ENCODE peak calls at places on chromosome X, in seven cellular contexts. M is SK-N-SH, U is hepatocyte, I is upper lobe of right lung, X is tibial nerve, R is epithelial cell of esophagus, L is GM06990. K is an unnamed sample.

GRCh38 chrX:51476930-51477329 is 19.5 kb downstream of the NUDT11 start:
- DNase-seq in R (no peak), I (no peak), M (no peak), L (no peak), X (no peak), U (no peak), K (no peak)

GRCh38 chrX:47456080-47456479 is 26.9 kb downstream of the ZNF41 start:
- DNase-seq in R (no peak), I (no peak), L (no peak), U (no peak), X (no peak), M (no peak), K (no peak)

GRCh38 chrX:54659547-54659946 is 129.5 kb downstream of the GNL3L start:
- DNase-seq in M (no peak), I (no peak), L (no peak), R (no peak), X (no peak), U (no peak), K (no peak)

GRCh38 chrX:42797646-42798045 is 19.7 kb upstream of the PPP1R2C start:
- DNase-seq in I (no peak), U (peak; percentile 23), X (no peak), L (no peak), M (no peak), R (peak; percentile 2), K (no peak)

GRCh38 chrX:108165349-108166111 is 74.0 kb downstream of the ATG4A start:
- DNase-seq in I (no peak), M (peak; percentile 19), L (no peak), U (peak; percentile 52), X (no peak), R (peak; percentile 24), K (no peak)

GRCh38 chrX:136041254-136041812 is 56.1 kb downstream of the SLC9A6 start:
- DNase-seq in R (peak; percentile 64), M (no peak), U (no peak), X (no peak), I (no peak), L (no peak), K (no peak)

GRCh38 chrX:147958316-147958715 is 22.8 kb upstream of the FMR1NB start:
- DNase-seq in L (no peak), U (no peak), X (no peak), R (peak; percentile 52), M (no peak), I (no peak), K (no peak)

GRCh38 chrX:2457289-2458133 is 43.3 kb downstream of the DHRSX start:
- DNase-seq in X (no peak), R (no peak), I (no peak), L (no peak), U (no peak), M (no peak), K (no peak)

GRCh38 chrX:112967903-112968302 is 127.3 kb upstream of the AMOT start:
- DNase-seq in U (no peak), R (peak; percentile 84), L (no peak), I (no peak), M (no peak), X (no peak), K (no peak)

GRCh38 chrX:111254896-111255693 is 15.2 kb downstream of the CAPN6 start:
- DNase-seq in U (no peak), R (peak; percentile 30), L (no peak), X (no peak), I (no peak), M (no peak), K (no peak)

GRCh38 chrX:118459494-118459893 is 36.1 kb upstream of the DOCK11 start:
- DNase-seq in U (peak; percentile 24), M (peak; percentile 43), I (no peak), L (no peak), R (peak; percentile 28), X (no peak), K (no peak)

GRCh38 chrX:155148724-155149537 is 67.3 kb upstream of the VBP1 start:
- DNase-seq in X (no peak), I (no peak), L (no peak), R (peak; percentile 20), M (peak; percentile 14), U (no peak), K (no peak)

GRCh38 chrX:26562156-26562555 is 346.2 kb downstream of the MAGEB5 start:
- DNase-seq in U (no peak), R (no peak), L (no peak), X (no peak), M (no peak), I (no peak), K (no peak)

GRCh38 chrX:23898412-23898959 is 9.3 kb downstream of the APOO start:
- DNase-seq in U (no peak), I (no peak), M (no peak), X (no peak), L (no peak), R (peak; percentile 83), K (no peak)

GRCh38 chrX:8864151-8864550 is 63.0 kb upstream of the FAM9A start:
- DNase-seq in U (no peak), L (no peak), I (no peak), M (peak; percentile 16), R (no peak), X (no peak), K (no peak)

GRCh38 chrX:12721042-12721441 is 70.2 kb upstream of the PRPS2 start:
- DNase-seq in U (peak; percentile 15), M (no peak), I (no peak), R (peak; percentile 2), X (no peak), L (no peak), K (no peak)

GRCh38 chrX:150849486-150849885 is 49.0 kb downstream of the CD99L2 start:
- DNase-seq in L (no peak), I (no peak), M (no peak), R (no peak), X (no peak), U (no peak), K (no peak)

GRCh38 chrX:11437642-11438379 is 144.6 kb downstream of the AMELX start:
- DNase-seq in M (no peak), R (peak; percentile 42), X (peak; percentile 20), U (peak; percentile 54), L (no peak), I (peak; percentile 62), K (no peak)

GRCh38 chrX:110561036-110561435 is 202.4 kb downstream of the RTL9 start:
- DNase-seq in L (no peak), I (no peak), M (no peak), R (no peak), U (no peak), X (no peak), K (no peak)

GRCh38 chrX:13051529-13052172 is 7.2 kb upstream of the FAM9C start:
- DNase-seq in U (no peak), R (no peak), M (no peak), I (no peak), L (peak; percentile 56), X (no peak), K (no peak)

GRCh38 chrX:131735127-131735526 is 191.3 kb downstream of the OR13H1 start:
- DNase-seq in U (no peak), L (no peak), I (no peak), R (peak; percentile 3), M (no peak), X (no peak), K (no peak)
- H3K4me3 ChIP-seq in U (no peak overlapping the region), L (peak overlapping the region; percentile 18), I (no peak overlapping the region), R (no peak overlapping the region), M (no peak overlapping the region), X (no peak overlapping the region), K (no peak overlapping the region)

DNA sequence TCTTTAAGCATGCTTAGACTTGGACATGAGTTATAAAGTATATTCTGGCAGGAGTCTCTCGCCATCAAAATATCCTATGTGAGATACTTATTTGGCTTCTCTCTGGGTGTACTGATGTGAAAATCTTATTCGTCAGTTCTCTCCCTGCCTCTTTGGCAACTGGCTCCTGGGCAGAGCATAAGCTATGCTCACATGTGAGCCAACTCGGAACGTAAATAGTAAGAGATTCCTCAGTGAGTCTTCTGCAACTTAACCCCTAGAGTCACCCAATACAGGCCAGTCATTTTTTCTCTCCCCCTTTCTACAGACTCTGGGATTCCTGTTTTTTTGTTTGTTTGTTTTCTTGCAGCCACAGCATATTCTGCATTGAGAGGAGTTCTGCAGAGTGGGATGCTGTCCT is 91.7 kb downstream of the MAGEB17 start:
- DNase-seq in X (no peak), I (no peak), L (no peak), M (no peak), U (peak; percentile 14), R (no peak), K (no peak)
- TF ChIP-seq CTCF in X (no peak), I (no peak), L (no peak), M (no peak), U (no peak), R (no peak), K (no peak)

DNA sequence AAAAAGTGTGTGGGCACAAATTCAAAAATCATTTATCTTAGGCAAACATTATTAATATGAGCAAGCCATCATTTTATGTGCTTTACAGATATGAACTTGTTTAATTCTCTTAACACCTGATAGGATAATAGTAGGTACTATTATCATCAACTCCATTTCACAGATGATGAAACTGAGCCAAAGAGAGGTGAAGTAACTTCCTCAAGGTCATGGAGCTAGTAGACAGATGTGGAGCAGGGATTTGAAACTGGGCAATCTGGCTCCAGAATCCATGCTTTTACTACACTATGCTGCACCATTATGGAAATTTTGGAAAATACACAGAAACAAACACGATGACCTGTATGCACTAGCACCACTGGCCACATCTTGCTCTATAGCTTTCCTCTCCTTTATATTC is 1.0 kb upstream of the PIN4 start:
- DNase-seq in U (no peak), I (no peak), R (no peak), L (no peak), X (no peak), M (peak; percentile 19), K (no peak)
- H3K4me3 ChIP-seq in U (no peak overlapping the region), I (peak overlapping the region; percentile 72), R (peak overlapping the region; percentile 72), L (peak overlapping the region; percentile 59), X (peak overlapping the region; percentile 67), M (peak overlapping the region; percentile 94), K (peak overlapping the region; percentile 96)

GRCh38 chrX:17374619-17375360 is at the start of gene NHS:
- DNase-seq in M (peak; percentile 88), L (no peak), R (peak; percentile 87), X (peak; percentile 51), I (peak; percentile 72), U (peak; percentile 83), K (no peak)
- TF ChIP-seq CTCF in M (peak; percentile 58), L (no peak), R (peak; percentile 43), X (peak; percentile 48), I (peak; percentile 54), U (peak; percentile 46), K (peak; percentile 36)

K was measured in LNCaP clone FGC.